ENCODE peak calls at places on chromosomes 6 and 20, in five cellular contexts. K is omental fat pad, S is BJ, C is colonic mucosa, U is SK-N-SH. E is an unnamed sample.

GRCh38 chr6:167550936-167551633 is 226.2 kb downstream of the TTLL2 start:
- DNase-seq in K (no peak), S (no peak), C (peak), U (no peak), E (no peak)

GRCh38 chr6:53325785-53326184 is 23.0 kb downstream of the ELOVL5 start:
- DNase-seq in K (no peak), S (no peak), C (no peak), U (no peak), E (no peak)

GRCh38 chr6:56693246-56693607 is 50.5 kb upstream of the DST start:
- DNase-seq in K (peak), S (peak), C (peak), U (no peak), E (no peak)

GRCh38 chr6:106513813-106514212 is 115.5 kb downstream of the RTN4IP1 start:
- DNase-seq in K (no peak), S (no peak), C (peak), U (peak), E (no peak)

GRCh38 chr6:6512711-6513110 is 75.8 kb upstream of the LY86 start:
- DNase-seq in K (no peak), S (no peak), C (no peak), U (no peak), E (no peak)

GRCh38 chr6:57324538-57324937 is 7.1 kb downstream of the PRIM2 start:
- DNase-seq in K (no peak), S (no peak), C (no peak), U (no peak), E (no peak)

GRCh38 chr6:29887330-29887818 is 55.0 kb upstream of the HLA-A start:
- DNase-seq in K (no peak), S (no peak), C (peak), U (no peak), E (no peak)

GRCh38 chr6:97790926-97791590 is 508.0 kb upstream of the MMS22L start:
- DNase-seq in K (no peak), S (no peak), C (no peak), U (no peak), E (no peak)

GRCh38 chr6:163711615-163712568 is 297.4 kb downstream of the QKI start:
- DNase-seq in K (no peak), S (peak), C (peak), U (peak), E (no peak)

GRCh38 chr6:52325695-52326471 is 36.1 kb upstream of the PAQR8 start:
- DNase-seq in K (no peak), S (no peak), C (peak), U (no peak), E (no peak)

GRCh38 chr20:57835053-57835452 is 125.2 kb upstream of the PMEPA1 start:
- DNase-seq in K (no peak), S (no peak), C (no peak), U (no peak), E (no peak)

GRCh38 chr6:14472964-14473363 is 355.4 kb downstream of the CD83 start:
- DNase-seq in K (no peak), S (no peak), C (no peak), U (no peak), E (no peak)

GRCh38 chr6:47146426-47147174 is 104.5 kb upstream of the ADGRF1 start:
- DNase-seq in K (no peak), S (no peak), C (no peak), U (no peak), E (no peak)

GRCh38 chr20:50652702-50653294 is 38.5 kb downstream of the RIPOR3 start:
- DNase-seq in K (no peak), S (no peak), C (no peak), U (no peak), E (no peak)

GRCh38 chr6:141313986-141314385 is 818.7 kb upstream of the GJE1 start:
- DNase-seq in K (no peak), S (no peak), C (no peak), U (no peak), E (no peak)

GRCh38 chr6:136524936-136525413 is 25.2 kb downstream of the MAP7 start:
- DNase-seq in K (no peak), S (no peak), C (no peak), U (no peak), E (no peak)

GRCh38 chr6:136526937-136527336 is 23.3 kb downstream of the MAP7 start:
- DNase-seq in K (no peak), S (no peak), C (no peak), U (no peak), E (no peak)

GRCh38 chr6:136525586-136526195 is 24.5 kb downstream of the MAP7 start:
- DNase-seq in K (no peak), S (no peak), C (no peak), U (no peak), E (no peak)

GRCh38 chr6:136527831-136528230 is 22.4 kb downstream of the MAP7 start:
- DNase-seq in K (no peak), S (peak), C (no peak), U (no peak), E (no peak)

GRCh38 chr6:136526196-136526930 is 23.9 kb downstream of the MAP7 start:
- DNase-seq in K (no peak), S (no peak), C (peak), U (peak), E (no peak)
- TF ChIP-seq CTCF in K (no peak), S (peak), C (peak), U (peak), E (no peak)

GRCh38 chr6:139161817-139162284 is 27.0 kb downstream of the HECA start:
- DNase-seq in K (no peak), S (no peak), C (no peak), U (no peak), E (no peak)

GRCh38 chr6:139161169-139161568 is 26.3 kb downstream of the HECA start:
- DNase-seq in K (no peak), S (peak), C (no peak), U (no peak), E (no peak)

GRCh38 chr6:139165324-139165723 is 30.4 kb downstream of the HECA start:
- DNase-seq in K (no peak), S (no peak), C (no peak), U (no peak), E (no peak)

GRCh38 chr6:139166238-139166955 is 31.5 kb downstream of the HECA start:
- DNase-seq in K (no peak), S (no peak), C (no peak), U (no peak), E (no peak)

DNA sequence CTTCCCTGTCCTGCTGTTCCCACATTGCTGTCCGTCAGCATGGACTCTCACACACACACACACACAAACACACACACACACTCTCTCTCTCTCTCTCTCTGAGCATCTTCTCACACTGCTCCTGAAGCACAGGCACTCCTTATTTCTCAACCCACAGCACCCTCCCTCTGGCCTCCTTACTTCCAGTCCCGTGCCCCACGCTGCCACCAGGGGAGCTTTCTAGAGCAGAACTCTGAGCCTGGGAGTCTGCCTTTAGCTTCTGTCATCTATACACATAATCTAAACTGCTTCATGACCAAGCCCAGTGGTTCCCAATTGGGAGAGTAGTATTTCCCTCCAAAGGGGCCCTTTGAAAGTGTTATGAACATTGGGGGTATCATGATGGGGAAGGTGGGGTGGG is 29.1 kb downstream of the HECA start:
- DNase-seq in K (no peak), S (no peak), C (no peak), U (no peak), E (no peak)
- TF ChIP-seq CTCF in K (no peak), S (no peak), C (no peak), U (no peak), E (no peak)

DNA sequence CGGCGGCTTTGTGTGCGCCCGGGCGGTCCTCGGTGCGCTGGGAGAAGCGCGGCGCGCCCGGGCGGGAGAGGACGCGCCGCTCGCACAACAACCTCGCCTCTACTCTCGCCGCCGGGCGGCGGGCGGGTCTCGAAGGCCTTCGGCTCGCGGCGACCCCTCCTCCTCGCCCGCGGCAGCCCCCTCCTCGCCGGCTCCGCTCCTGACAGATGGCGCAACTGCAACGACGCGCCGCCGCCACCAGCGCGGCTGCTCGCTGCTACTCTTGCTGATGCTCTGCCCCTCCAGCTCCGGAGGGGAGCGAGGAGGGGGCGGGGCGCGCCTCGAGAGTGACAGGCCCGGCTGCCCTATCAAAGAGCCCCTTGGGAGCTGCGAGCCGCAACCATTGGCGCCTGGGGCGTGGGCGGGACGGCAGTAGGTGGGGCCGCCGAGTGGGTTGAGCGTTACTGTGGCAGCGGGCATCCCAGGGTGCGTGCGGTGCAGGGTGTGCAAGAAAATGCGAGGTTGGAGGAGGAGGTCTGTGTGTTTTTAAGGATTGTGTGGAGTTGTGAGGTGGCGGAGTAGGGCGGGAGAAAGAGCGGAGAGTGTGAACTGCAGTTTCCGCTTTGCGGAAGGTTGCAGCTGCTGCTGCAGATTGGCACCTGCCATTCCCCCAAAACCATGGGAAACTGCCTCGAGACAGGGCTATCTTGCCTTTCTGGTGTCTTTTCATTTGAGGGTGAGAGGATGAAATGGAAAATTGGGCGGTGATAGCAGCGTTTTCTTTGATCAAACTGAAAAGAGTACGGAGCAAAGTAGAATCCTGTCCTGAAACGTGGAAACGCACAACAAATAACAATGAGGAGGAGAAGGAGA is at the start of gene FYN:
- DNase-seq in K (peak), S (peak), C (peak), U (peak), E (peak)
- TF ChIP-seq CTCF in K (no peak), S (peak), C (no peak), U (peak), E (peak)

GRCh38 chr6:35026434-35027222 is 114.5 kb downstream of the TCP11 start:
- DNase-seq in K (no peak), S (no peak), C (peak), U (no peak), E (no peak)

GRCh38 chr6:35024601-35025054 is 116.5 kb downstream of the TCP11 start:
- DNase-seq in K (no peak), S (no peak), C (peak), U (peak), E (no peak)

GRCh38 chr6:35023601-35024000 is 117.5 kb downstream of the TCP11 start:
- DNase-seq in K (no peak), S (no peak), C (no peak), U (no peak), E (no peak)

GRCh38 chr6:35027807-35028206 is 113.3 kb downstream of the TCP11 start:
- DNase-seq in K (no peak), S (no peak), C (no peak), U (no peak), E (no peak)

DNA sequence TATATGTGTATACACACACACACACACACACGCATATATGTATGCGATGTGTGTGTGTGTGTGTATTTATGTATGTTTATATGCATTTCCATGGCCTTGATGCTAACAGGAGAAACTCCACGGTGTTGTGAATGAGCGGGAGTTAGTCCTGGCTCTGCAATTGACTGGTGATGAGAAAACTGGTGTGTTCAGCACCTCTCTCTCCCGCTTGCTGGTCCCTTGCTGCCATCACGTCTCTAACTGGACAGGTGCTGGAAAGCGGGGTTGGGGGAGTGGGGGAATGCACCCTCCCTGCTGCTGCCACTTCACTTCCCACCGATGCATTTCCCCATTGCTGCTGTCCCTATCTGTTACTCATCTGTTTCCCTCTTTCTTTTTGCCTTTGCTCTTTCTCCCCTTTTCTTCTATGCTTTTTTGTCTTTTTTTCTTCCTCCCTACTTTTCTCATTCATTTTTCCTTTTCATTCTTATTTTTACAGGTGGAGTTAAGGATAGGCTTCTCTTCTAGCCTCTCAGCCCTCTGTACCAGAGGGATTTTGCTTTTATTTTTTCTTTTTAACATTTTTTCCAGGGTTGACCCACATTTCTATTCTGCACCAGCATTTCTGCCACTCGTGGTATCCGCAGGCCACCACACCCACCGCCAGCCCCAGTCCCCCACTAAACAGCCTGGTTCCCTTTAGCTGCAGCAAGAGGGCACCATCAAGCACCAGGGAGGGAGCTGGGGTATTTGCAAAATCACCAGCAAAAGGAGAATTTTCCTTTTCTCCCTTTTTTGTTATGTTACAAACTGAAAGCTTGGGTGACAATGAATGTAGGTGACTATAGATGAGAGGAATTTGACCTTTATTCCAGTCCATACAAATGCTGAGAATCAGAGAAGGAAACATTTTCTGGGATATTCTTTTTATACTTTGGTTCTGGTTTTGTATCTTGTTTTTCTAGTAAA is 115.6 kb downstream of the TCP11 start:
- DNase-seq in K (no peak), S (no peak), C (no peak), U (no peak), E (no peak)
- TF ChIP-seq CTCF in K (no peak), S (peak), C (no peak), U (peak), E (peak)